ENCODE peak calls at places on chromosomes 1 and 21, in four cellular contexts. T is GM23338, R is GM12878, A is PC-3. Z is an unnamed sample. For H3K4me1, the result is how much of the 10 kb centered on the place peaks cover.

GRCh38 chr1:183267646-183268431 is 81.8 kb downstream of the LAMC2 start:
- DNase-seq in T (no peak), R (no peak), A (peak), Z (peak)

GRCh38 chr1:117646007-117646913 is 40.4 kb downstream of the TENT5C start:
- DNase-seq in T (no peak), R (no peak), A (no peak), Z (no peak)

GRCh38 chr1:51558375-51558924 is 39.4 kb upstream of the EPS15 start:
- DNase-seq in T (peak), R (no peak), A (peak), Z (peak)

GRCh38 chr21:42513151-42513984 is at the start of gene SLC37A1:
- DNase-seq in T (peak), R (no peak), A (peak), Z (no peak)

GRCh38 chr1:109161836-109162606 is 48.1 kb downstream of the ELAPOR1 start:
- DNase-seq in T (peak), R (peak), A (peak), Z (peak)

GRCh38 chr1:10903826-10904225 is 107.4 kb upstream of the CASZ1 start:
- DNase-seq in T (no peak), R (no peak), A (no peak), Z (no peak)

GRCh38 chr1:199174336-199174735 is 535.5 kb downstream of the PTPRC start:
- DNase-seq in T (no peak), R (no peak), A (no peak), Z (no peak)

GRCh38 chr1:209733409-209734192 is 22.3 kb upstream of the TRAF3IP3 start:
- DNase-seq in T (no peak), R (no peak), A (no peak), Z (no peak)

GRCh38 chr21:26717146-26717739 is 128.0 kb downstream of the ADAMTS1 start:
- DNase-seq in T (peak), R (no peak), A (peak), Z (no peak)

GRCh38 chr1:165852896-165853295 is 25.5 kb downstream of the UCK2 start:
- DNase-seq in T (no peak), R (no peak), A (no peak), Z (no peak)

GRCh38 chr1:66335859-66336640 is 197.9 kb upstream of the SGIP1 start:
- DNase-seq in T (peak), R (peak), A (no peak), Z (no peak)

GRCh38 chr21:42125571-42126544 is 54.7 kb downstream of the UMODL1 start:
- DNase-seq in T (peak), R (no peak), A (peak), Z (peak)

GRCh38 chr1:84960371-84960770 is 36.5 kb downstream of the MCOLN2 start:
- DNase-seq in T (no peak), R (no peak), A (peak), Z (peak)

GRCh38 chr1:3351300-3352083 is 103.0 kb upstream of the ARHGEF16 start:
- DNase-seq in T (no peak), R (no peak), A (peak), Z (no peak)

GRCh38 chr1:39317910-39318633 is 113.6 kb downstream of the MACF1 start:
- DNase-seq in T (no peak), R (no peak), A (no peak), Z (peak)

GRCh38 chr1:185652348-185652747 is 81.8 kb upstream of the HMCN1 start:
- DNase-seq in T (peak), R (no peak), A (peak), Z (no peak)

GRCh38 chr1:155308493-155309422 is at the start of gene FDPS:
- DNase-seq in T (peak), R (peak), A (peak), Z (peak)

GRCh38 chr1:8095584-8095983 is 69.5 kb upstream of the ERRFI1 start:
- DNase-seq in T (no peak), R (no peak), A (peak), Z (no peak)

GRCh38 chr1:7389786-7390603 is 381.1 kb upstream of the VAMP3 start:
- DNase-seq in T (no peak), R (no peak), A (peak), Z (peak)

GRCh38 chr1:168102482-168102881 is 34.2 kb downstream of the GPR161 start:
- DNase-seq in T (no peak), R (no peak), A (no peak), Z (no peak)

GRCh38 chr1:157932082-157932481 is 61.4 kb upstream of the KIRREL1 start:
- DNase-seq in T (no peak), R (no peak), A (peak), Z (peak)

GRCh38 chr1:203649551-203650011 is 22.9 kb downstream of the ATP2B4 start:
- DNase-seq in T (no peak), R (no peak), A (no peak), Z (no peak)

GRCh38 chr1:113875714-113876113 is 4.2 kb upstream of the PTPN22 start:
- DNase-seq in T (no peak), R (peak), A (no peak), Z (no peak)

GRCh38 chr1:173222149-173223030 is 15.3 kb upstream of the TNFSF4 start:
- DNase-seq in T (no peak), R (no peak), A (peak), Z (no peak)

GRCh38 chr1:241499910-241500309 is 19.6 kb downstream of the FH start:
- DNase-seq in T (peak), R (no peak), A (peak), Z (peak)

GRCh38 chr1:9561429-9561828 is 22.2 kb downstream of the SLC25A33 start:
- DNase-seq in T (no peak), R (no peak), A (peak), Z (peak)

GRCh38 chr1:69492286-69492685 is 75.4 kb upstream of the LRRC7 start:
- DNase-seq in T (no peak), R (no peak), A (no peak), Z (peak)

GRCh38 chr1:54791880-54792522 is 9.1 kb downstream of the TTC22 start:
- DNase-seq in T (peak), R (no peak), A (peak), Z (no peak)

GRCh38 chr1:180421614-180422013 is 80.8 kb downstream of the ACBD6 start:
- DNase-seq in T (no peak), R (no peak), A (no peak), Z (no peak)

GRCh38 chr1:53765656-53766055 is 26.7 kb upstream of the GLIS1 start:
- DNase-seq in T (no peak), R (no peak), A (no peak), Z (peak)

GRCh38 chr1:29655945-29656866 is 419.9 kb downstream of the PTPRU start:
- DNase-seq in T (peak), R (no peak), A (peak), Z (no peak)

DNA sequence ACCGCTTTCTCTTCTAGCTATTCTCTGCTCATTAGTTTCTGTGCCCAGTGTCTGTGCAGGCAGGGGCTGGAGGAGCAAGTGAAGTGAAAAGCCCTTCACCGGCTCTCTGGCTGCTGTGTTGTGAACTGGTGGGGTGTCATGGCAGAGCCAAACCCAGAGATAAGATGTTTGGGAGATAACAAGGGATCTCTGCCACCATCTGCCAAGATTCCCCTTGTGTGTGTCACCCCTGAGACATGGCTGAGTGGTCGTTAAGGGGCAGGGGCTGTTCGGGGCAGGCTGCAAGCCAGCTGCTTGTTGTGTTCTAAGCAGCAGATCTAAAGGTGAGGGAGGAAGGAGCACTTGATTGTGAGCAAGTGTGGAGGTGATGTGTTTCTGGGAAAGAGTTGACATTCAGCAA is 24.5 kb downstream of the CNIH3 start:
- DNase-seq in T (no peak), R (no peak), A (no peak), Z (no peak)
- H3K4me1 ChIP-seq in T (under half), R (under half), A (under half), Z (half or more)

DNA sequence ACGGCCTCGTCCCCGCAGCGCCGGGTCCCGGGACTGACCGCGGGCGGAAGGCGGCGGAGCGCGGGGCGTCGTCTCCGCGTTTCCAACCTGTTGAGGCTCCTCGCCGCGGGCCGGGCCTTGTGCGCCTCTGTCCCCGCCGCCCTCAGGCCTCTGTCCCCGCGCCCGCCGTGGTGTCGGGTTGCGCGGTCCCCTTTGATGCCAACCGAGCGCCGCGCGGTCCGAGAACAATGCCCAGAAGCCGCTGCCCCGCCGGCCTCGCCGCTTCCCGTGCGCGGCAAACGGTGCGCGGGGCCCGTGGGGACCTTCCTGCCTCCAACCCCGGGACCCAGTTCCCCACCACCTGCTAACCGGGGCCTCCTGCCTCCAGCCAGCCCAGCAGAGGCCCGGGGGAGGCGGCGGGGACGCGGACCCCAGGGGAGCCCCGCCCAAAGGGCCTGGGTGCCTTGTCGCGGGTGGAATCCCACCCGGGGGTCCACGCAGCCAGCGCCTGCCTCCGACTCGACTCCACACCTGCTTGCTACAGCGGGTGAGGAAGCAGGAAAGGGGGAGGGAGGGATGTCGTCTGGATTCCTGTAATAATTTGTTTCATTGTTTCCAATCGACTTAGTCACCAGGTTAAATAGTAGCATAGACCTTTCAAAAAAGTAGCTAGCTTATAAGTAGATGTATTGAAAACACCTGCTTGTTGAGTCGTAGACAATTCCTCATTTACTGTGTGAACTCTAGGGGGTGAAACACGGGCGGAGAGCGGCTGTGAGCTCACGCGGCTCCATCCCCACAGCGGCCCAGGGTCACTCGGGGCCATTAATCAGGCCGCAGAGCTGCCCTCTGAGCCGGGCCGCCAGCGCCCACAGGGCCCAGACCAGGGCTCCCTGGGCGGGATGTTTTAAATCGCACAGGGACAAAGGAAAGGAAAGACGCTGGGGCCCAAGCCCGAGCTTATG is 1.1 kb downstream of the COL18A1 start:
- DNase-seq in T (peak), R (no peak), A (peak), Z (peak)
- TF ChIP-seq EZH2 in T (no peak), R (no peak), A (no peak), Z (no peak)

GRCh38 chr1:27555700-27556424 is 48.1 kb downstream of the AHDC1 start:
- DNase-seq in T (no peak), R (no peak), A (no peak), Z (no peak)
- H3K4me1 ChIP-seq in T (under half), R (under half), A (under half), Z (under half)

GRCh38 chr21:33324311-33325221 is at the start of gene IFNAR1:
- DNase-seq in T (peak), R (peak), A (peak), Z (peak)
- TF ChIP-seq EZH2 in T (no peak), R (no peak), A (no peak), Z (no peak)

DNA sequence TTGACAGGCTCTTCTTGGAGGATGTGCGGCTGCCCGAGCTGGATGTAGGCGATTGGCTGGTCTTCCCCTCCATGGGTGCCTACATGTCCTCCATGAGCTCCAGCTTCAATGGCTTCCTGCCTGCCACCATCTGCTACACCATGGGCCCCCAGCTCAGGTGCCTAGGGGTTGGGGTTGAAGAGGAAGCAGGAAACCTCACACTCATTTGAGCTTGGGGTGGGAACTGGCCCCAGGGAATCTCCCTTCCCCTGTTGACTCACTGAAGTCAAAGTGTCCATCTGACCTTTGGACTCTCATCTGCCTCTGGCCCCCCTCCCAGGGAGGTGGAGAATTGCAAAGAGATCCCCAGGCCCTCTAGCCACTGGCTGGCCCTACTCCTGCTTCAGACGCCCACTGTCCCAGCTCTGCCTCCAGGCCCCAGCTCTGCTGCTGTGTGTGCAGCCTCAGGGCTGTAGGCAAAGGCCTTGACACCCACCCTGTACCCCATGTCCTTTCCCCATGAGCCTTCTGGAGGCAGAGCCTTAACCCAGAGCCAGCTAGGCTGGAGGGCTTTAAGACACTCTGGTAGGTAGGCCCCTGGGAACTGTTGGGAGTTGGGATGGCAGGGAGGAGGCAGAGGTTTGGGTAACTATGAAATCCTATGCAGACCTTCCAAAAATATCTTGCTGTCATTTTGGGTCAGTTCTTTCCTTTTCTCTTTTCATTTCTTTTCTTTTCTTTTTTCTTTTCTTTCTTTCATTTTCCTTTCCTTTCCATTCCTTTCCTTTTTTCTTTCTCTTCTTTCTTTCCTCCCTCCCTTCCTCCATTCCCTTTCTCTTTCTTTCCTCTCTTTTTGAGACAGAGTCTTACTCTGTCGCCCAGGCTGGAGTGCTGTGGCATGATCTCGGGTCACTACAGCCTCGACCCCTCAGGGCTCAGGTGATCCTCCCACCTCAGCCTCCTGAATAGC is 66.9 kb upstream of the TINAGL1 start:
- DNase-seq in T (no peak), R (peak), A (no peak), Z (no peak)
- H3K4me1 ChIP-seq in T (under half), R (under half), A (under half), Z (under half)

Z was measured in astrocyte.